ENCODE peak calls at places on chromosomes 4 and X, in four cellular contexts. J is H9, A is heart right ventricle, X is ovary. L is an unnamed sample. For H3K4me1, the result is how much of the 10 kb centered on the place peaks cover.

GRCh38 chr4:184342167-184342856 is 124.6 kb upstream of the ENPP6 start:
- DNase-seq in A (no peak), X (no peak), J (no peak), L (no peak)

GRCh38 chr4:173208420-173208819 is 39.8 kb downstream of the GALNT7 start:
- DNase-seq in A (no peak), X (no peak), J (no peak), L (no peak)

GRCh38 chr4:101198741-101199339 is 148.5 kb downstream of the PPP3CA start:
- DNase-seq in X (no peak), A (no peak), J (no peak), L (no peak)

GRCh38 chr4:76374744-76375143 is 46.2 kb downstream of the CCDC158 start:
- DNase-seq in A (no peak), J (no peak), X (no peak), L (no peak)

GRCh38 chrX:40108959-40109287 is 11.2 kb upstream of the BCOR start:
- DNase-seq in J (peak), X (peak), A (peak), L (peak)

GRCh38 chr4:83473966-83474365 is 10.9 kb downstream of the ABRAXAS1 start:
- DNase-seq in A (no peak), X (no peak), J (no peak), L (no peak)

GRCh38 chrX:19672211-19672814 is 157.0 kb upstream of the MAP3K15 start:
- DNase-seq in J (no peak), X (no peak), A (no peak), L (no peak)

GRCh38 chr4:95165926-95166524 is 382.7 kb downstream of the UNC5C start:
- DNase-seq in J (no peak), X (peak), A (peak), L (peak)

GRCh38 chr4:144710526-144710912 is 64.6 kb downstream of the HHIP start:
- DNase-seq in X (no peak), A (no peak), J (no peak), L (no peak)

GRCh38 chr4:38095691-38096090 is 135.5 kb downstream of the PTTG2 start:
- DNase-seq in A (no peak), J (no peak), X (no peak), L (no peak)

GRCh38 chr4:150173420-150173819 is 95.2 kb downstream of the DCLK2 start:
- DNase-seq in A (no peak), X (no peak), J (no peak), L (no peak)

GRCh38 chr4:119039160-119039559 is 96.5 kb upstream of the MYOZ2 start:
- DNase-seq in A (no peak), X (no peak), J (no peak), L (no peak)

GRCh38 chr4:119037709-119038463 is 97.7 kb upstream of the MYOZ2 start:
- DNase-seq in X (no peak), A (no peak), J (no peak), L (no peak)

GRCh38 chr4:119040261-119040660 is 95.4 kb upstream of the MYOZ2 start:
- DNase-seq in J (no peak), X (no peak), A (no peak), L (no peak)

GRCh38 chr4:119039779-119040178 is 95.9 kb upstream of the MYOZ2 start:
- DNase-seq in X (no peak), J (peak), A (no peak), L (no peak)

DNA sequence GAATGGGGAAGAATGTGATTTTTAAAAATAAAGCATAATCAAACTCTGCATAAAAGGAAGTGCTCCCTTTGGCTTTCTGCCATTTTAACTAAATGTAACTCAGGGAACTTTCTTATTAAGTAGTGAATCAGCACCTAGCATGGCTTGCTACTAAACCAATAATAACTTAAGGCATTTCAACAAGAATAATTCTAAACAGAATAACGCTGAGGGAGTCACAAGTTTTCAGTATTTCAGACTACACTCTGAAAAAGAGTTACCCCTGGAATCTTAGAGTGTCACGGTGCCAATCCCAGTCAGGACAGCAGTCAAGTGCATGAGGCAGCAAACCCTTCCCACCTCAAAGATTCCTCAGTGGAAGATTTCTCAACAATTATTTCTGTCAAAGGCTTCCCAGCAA is 97.2 kb upstream of the MYOZ2 start:
- DNase-seq in X (no peak), J (no peak), A (no peak), L (no peak)
- H3K4me1 ChIP-seq in X (under half), J (under half), A (under half), L (half or more)

DNA sequence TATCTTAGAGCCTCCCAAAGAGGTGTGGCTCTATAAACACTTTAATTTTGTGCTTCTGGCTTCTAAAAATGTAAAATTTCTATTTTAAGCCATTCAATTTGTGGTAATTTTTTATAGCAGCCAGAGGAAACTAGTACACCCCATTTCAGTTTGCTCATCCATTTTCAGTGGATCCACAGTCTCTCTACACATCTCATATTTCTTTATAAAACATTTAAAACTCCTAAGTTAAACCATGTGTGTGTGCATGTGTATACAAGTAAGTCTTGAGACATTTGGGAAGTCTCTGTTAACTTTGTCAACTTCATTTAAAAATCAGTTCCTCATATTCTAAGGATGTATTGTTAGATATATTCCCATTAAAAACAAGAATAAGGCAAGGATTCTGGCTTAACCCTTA is 273.2 kb downstream of the IL15 start:
- DNase-seq in J (no peak), X (no peak), A (no peak), L (no peak)
- H3K4me1 ChIP-seq in J (under half), X (under half), A (under half), L (under half)

DNA sequence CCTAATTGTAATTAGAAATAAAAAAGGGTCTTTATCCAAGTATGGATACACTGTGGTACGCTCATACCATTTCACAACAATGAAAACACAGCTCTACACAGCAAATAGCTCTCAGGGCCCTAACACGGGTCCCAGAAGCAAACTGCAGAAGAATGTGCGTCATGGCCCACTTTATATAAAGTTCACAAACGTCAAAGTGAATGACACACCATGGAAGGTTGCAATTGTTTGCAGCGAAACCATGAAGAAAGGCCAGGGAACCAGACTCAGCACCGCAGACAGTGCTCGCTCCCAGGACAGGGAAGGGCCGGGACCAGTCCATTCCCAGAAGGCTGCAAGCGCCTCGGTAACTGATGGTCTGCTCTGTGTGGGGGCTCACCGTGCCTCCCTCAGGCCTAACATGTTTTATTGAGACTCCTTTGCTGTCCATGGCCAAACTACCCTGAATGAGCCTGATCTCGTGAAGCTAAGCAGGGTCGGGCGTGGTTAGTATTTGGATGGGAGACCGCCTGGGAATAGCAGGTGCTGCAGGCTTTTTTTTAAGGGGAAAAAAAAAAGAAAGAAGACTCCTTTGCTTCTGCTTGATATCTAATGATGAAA is 47.8 kb downstream of the ACOX3 start:
- DNase-seq in A (no peak), X (peak), J (no peak), L (no peak)
- H3K4me1 ChIP-seq in A (under half), X (under half), J (under half), L (under half)

DNA sequence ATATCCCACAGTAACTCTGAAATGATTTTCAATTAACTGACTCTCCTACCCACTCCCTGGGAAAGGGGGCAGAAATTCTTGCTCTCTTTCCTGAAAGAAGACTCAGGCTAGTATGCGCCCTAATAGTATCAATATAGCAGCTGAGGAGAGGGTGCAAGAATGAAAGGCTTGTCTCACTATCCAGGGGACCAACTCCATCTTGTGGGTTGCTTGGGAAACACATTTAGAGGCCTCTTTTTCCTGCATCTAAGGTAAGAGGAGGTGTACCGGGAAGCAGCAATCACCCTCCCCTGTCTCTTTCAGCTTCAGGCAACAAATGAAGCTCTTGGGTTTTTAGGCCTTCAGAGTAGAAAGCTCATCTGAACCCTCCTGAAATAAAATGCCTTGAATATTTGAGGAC is 11.3 kb downstream of the TMEM255A start:
- DNase-seq in X (no peak), A (no peak), J (peak), L (no peak)
- H3K4me1 ChIP-seq in X (under half), A (under half), J (under half), L (under half)